ENCODE peak calls at places on chromosomes 5 and 9, in five cellular contexts. A, L, M, O and V are unnamed samples.

GRCh38 chr5:13307480-13307879 is 637.0 kb downstream of the DNAH5 start:
- DNase-seq in O (no peak), M (no peak), L (no peak), A (no peak), V (no peak)

GRCh38 chr5:98158440-98158839 is 615.0 kb upstream of the RGMB start:
- DNase-seq in L (no peak), O (no peak), A (no peak), M (no peak), V (no peak)

GRCh38 chr9:2181794-2182193 is 166.6 kb downstream of the SMARCA2 start:
- DNase-seq in A (no peak), L (peak; percentile 74), O (no peak), M (peak; percentile 32), V (peak; percentile 4)

GRCh38 chr9:90773593-90773992 is 28.0 kb upstream of the SYK start:
- DNase-seq in M (no peak), A (no peak), O (no peak), L (peak; percentile 33), V (no peak)

GRCh38 chr9:2340046-2340760 is 281.4 kb upstream of the VLDLR start:
- DNase-seq in O (no peak), A (no peak), L (no peak), M (no peak), V (no peak)

GRCh38 chr5:7372399-7372798 is 23.5 kb upstream of the ADCY2 start:
- DNase-seq in O (no peak), A (no peak), M (no peak), L (no peak), V (no peak)

GRCh38 chr9:69745716-69746538 is 13.9 kb downstream of the PTAR1 start:
- DNase-seq in A (no peak), M (peak; percentile 51), O (no peak), L (no peak), V (peak; percentile 37)

GRCh38 chr9:136615631-136616306 is 46.9 kb upstream of the EGFL7 start:
- DNase-seq in O (no peak), M (no peak), A (no peak), L (no peak), V (no peak)

DNA sequence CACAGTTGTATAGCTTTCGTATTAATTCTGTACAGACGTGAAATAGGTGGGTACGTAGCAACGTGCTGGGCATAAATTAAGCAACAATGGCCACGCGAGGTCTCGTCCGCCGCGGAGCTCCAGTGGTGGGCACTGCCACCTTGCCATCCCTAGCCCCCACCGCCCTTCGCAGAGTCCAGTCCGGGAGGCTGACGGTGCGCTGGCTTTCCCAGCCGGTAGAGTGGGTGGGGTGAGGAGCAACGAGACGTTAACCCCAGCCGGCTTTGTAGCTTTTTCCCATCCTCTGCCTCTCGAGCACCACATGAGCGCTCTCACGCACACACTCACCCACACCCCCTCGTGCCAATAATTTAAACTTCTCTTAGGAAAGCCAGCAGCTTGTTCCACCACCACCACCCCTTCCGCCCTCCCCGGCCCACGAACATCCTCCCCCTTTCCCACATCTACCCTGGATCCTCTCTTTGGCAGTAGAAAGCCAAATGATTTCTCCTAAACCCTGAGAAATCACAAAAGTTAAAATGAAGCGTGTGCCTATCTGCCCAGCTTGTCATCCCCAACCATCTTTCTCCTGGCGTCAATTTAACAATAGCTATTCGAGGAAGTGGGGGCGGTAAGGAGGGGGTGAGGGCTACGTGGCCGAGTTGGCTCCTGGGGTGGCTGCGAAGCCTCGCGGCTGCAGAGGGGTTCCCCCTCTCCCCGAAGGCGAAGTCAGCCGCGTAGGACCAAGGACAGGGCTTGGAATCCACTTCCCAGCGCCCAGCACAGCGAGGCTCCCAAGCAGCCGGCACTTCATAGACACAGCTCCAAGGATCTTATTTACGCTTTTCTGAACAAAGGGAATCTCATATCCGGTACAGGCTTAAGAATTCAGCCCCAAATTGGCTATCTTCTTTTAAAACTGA is 1.5 kb downstream of the ELAVL2 start:
- DNase-seq in L (peak; percentile 70), A (no peak), O (no peak), M (no peak), V (peak; percentile 60)
- TF ChIP-seq CTCF in L (no peak), A (no peak), O (no peak), M (no peak), V (no peak)

GRCh38 chr9:14433841-14434511 is 120.0 kb upstream of the NFIB start:
- DNase-seq in M (peak; percentile 87), O (peak; percentile 15), L (no peak), A (peak; percentile 7), V (peak; percentile 73)
- TF ChIP-seq CTCF in M (peak; percentile 18), O (no peak), L (no peak), A (no peak), V (peak; percentile 21)

GRCh38 chr5:115349001-115349817 is 52.8 kb upstream of the CCDC112 start:
- DNase-seq in M (peak; percentile 93), O (peak; percentile 30), L (no peak), A (no peak), V (peak; percentile 89)
- TF ChIP-seq CTCF in M (peak; percentile 5), O (no peak), L (no peak), A (peak; percentile 6), V (no peak)

DNA sequence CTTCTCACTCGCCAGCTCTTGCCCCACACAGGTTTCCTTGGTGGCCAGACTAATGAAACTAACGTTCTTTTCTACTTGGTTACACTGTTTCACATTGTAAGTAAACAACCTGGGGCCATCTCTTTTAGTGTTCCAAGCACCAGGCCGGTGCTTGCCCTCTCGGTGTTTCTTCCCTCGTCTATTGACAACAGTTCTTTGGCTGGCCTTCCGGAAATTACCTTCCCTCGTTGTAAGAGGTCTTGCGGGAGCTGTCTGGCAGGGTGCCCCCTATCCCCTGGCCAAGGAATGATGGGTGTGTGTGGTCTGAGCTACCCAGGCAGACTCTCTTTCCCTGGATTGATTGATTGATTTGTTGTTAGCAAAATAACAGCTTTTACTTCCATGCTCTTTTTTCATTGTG is 918 bp upstream of the MYMK start:
- DNase-seq in A (no peak), M (no peak), O (no peak), L (no peak), V (no peak)
- TF ChIP-seq CTCF in A (no peak), M (no peak), O (no peak), L (no peak), V (no peak)

GRCh38 chr5:180831139-180832080 is 28.8 kb upstream of the MGAT1 start:
- DNase-seq in L (peak; percentile 77), M (peak; percentile 70), O (peak; percentile 28), A (peak; percentile 92), V (peak; percentile 70)
- TF ChIP-seq CTCF in L (no peak), M (no peak), O (no peak), A (no peak), V (peak; percentile 17)

DNA sequence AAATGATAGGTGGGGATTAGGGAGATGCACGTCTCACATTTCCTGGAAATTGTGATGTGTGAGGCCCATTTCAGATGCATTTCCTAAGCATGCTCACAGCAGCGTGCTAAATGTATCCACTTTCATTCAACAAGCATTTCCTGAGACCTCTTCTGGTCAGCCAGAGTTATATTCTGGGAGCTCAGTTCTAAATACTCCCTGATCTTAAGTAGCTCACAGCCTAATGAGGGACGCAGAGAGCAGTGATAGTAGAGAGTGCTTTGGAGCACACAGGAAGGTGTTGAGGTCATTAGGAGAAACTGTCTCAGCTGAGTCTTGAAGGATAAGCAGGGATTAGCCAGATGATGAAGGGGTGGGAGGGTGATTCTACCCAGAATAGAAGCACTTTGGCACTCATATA is 46.2 kb upstream of the FSD1L start:
- DNase-seq in L (no peak), A (no peak), O (no peak), M (peak; percentile 54), V (peak; percentile 39)
- TF ChIP-seq CTCF in L (no peak), A (no peak), O (peak; percentile 11), M (no peak), V (peak; percentile 33)

GRCh38 chr5:28766565-28767158 is 1728.3 kb upstream of the CDH9 start:
- DNase-seq in O (peak; percentile 27), M (peak; percentile 62), L (no peak), A (no peak), V (peak; percentile 73)
- TF ChIP-seq CTCF in O (peak; percentile 15), M (peak; percentile 8), L (peak; percentile 17), A (peak; percentile 4), V (peak; percentile 25)

DNA sequence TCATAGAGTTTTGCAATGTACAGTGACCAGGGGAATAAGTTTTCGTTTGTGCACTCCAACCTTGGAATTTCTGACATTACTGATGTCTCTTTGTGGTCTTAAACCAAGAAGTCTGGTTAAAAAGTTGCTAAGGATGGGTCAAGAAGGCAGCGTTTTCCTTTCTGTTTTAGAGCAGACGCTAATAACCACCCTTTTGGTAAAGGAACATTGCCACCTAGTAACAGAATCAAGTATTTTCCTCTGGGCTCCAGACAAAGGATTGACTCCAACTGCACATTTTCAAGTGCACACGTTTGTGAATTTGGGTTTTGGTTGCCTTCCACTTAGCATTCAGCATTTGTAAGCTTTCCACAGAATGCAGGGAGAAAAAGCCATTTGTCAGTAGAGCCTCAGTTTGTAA is 22.2 kb upstream of the CEP78 start:
- DNase-seq in A (no peak), M (peak; percentile 42), L (no peak), O (no peak), V (peak; percentile 47)
- TF ChIP-seq CTCF in A (no peak), M (peak; percentile 31), L (no peak), O (peak; percentile 24), V (peak; percentile 30)

GRCh38 chr9:95642189-95642588 is 125.4 kb upstream of the PTCH1 start:
- DNase-seq in A (no peak), M (no peak), O (no peak), L (no peak), V (no peak)
- TF ChIP-seq CTCF in A (no peak), M (no peak), O (no peak), L (no peak), V (no peak)

GRCh38 chr5:158175664-158176507 is 316.9 kb upstream of the CLINT1 start:
- DNase-seq in L (no peak), O (no peak), M (no peak), A (no peak), V (no peak)
- TF ChIP-seq CTCF in L (no peak), O (no peak), M (no peak), A (no peak), V (no peak)